ENCODE peak calls at places on chromosomes 5 and 9, in six cellular contexts. One of them, this sample, is unnamed. For H3K4me1 and H3K36me3, the result is how much of the 10 kb centered on the place peaks cover.

GRCh38 chr5:59125961-59126360 is 543.1 kb downstream of the RAB3C start:
- DNase-seq in neural progenitor cell: no peak
- DNase-seq in mammary epithelial cell: no peak
- DNase-seq in colonic mucosa: no peak
- DNase-seq in PC-3: no peak
- DNase-seq in ascending aorta: no peak
- DNase-seq in this sample: no peak

GRCh38 chr5:100772011-100772410 is 131.1 kb downstream of the ST8SIA4 start:
- DNase-seq in colonic mucosa: no peak
- DNase-seq in ascending aorta: no peak
- DNase-seq in PC-3: no peak
- DNase-seq in mammary epithelial cell: no peak
- DNase-seq in neural progenitor cell: no peak
- DNase-seq in this sample: no peak

GRCh38 chr5:60687927-60688720 is 11.8 kb downstream of the DEPDC1B start:
- DNase-seq in mammary epithelial cell: peak
- DNase-seq in ascending aorta: no peak
- DNase-seq in colonic mucosa: no peak
- DNase-seq in neural progenitor cell: peak
- DNase-seq in PC-3: peak
- DNase-seq in this sample: peak

GRCh38 chr9:4102078-4102477 is 197.8 kb downstream of the GLIS3 start:
- DNase-seq in ascending aorta: no peak
- DNase-seq in colonic mucosa: no peak
- DNase-seq in PC-3: no peak
- DNase-seq in mammary epithelial cell: no peak
- DNase-seq in neural progenitor cell: no peak
- DNase-seq in this sample: no peak

GRCh38 chr5:14138608-14139540 is 4.3 kb upstream of the TRIO start:
- DNase-seq in mammary epithelial cell: no peak
- DNase-seq in neural progenitor cell: no peak
- DNase-seq in PC-3: no peak
- DNase-seq in ascending aorta: peak
- DNase-seq in colonic mucosa: no peak
- DNase-seq in this sample: no peak

GRCh38 chr5:38101897-38102296 is 156.5 kb upstream of the EGFLAM start:
- DNase-seq in neural progenitor cell: no peak
- DNase-seq in PC-3: no peak
- DNase-seq in colonic mucosa: no peak
- DNase-seq in mammary epithelial cell: no peak
- DNase-seq in ascending aorta: no peak
- DNase-seq in this sample: no peak

GRCh38 chr5:9712506-9713285 is 82.5 kb upstream of the TAS2R1 start:
- DNase-seq in colonic mucosa: no peak
- DNase-seq in neural progenitor cell: no peak
- DNase-seq in mammary epithelial cell: peak
- DNase-seq in PC-3: peak
- DNase-seq in ascending aorta: no peak
- DNase-seq in this sample: peak

GRCh38 chr5:1701884-1702283 is 97.8 kb downstream of the MRPL36 start:
- DNase-seq in mammary epithelial cell: no peak
- DNase-seq in PC-3: no peak
- DNase-seq in neural progenitor cell: no peak
- DNase-seq in ascending aorta: no peak
- DNase-seq in colonic mucosa: no peak
- DNase-seq in this sample: no peak

GRCh38 chr5:159458217-159458711 is 128.0 kb upstream of the IL12B start:
- DNase-seq in colonic mucosa: no peak
- DNase-seq in neural progenitor cell: no peak
- DNase-seq in PC-3: no peak
- DNase-seq in ascending aorta: no peak
- DNase-seq in mammary epithelial cell: no peak
- DNase-seq in this sample: no peak

GRCh38 chr9:33458444-33458843 is 11.1 kb upstream of the AQP3 start:
- DNase-seq in neural progenitor cell: no peak
- DNase-seq in ascending aorta: no peak
- DNase-seq in mammary epithelial cell: peak
- DNase-seq in colonic mucosa: no peak
- DNase-seq in PC-3: peak
- DNase-seq in this sample: peak

GRCh38 chr9:94945191-94946144 is 219.0 kb downstream of the AOPEP start:
- DNase-seq in mammary epithelial cell: peak
- DNase-seq in neural progenitor cell: no peak
- DNase-seq in PC-3: peak
- DNase-seq in ascending aorta: peak
- DNase-seq in colonic mucosa: no peak
- DNase-seq in this sample: no peak

GRCh38 chr5:173984218-173984617 is 4.8 kb upstream of the C5orf47 start:
- DNase-seq in PC-3: peak
- DNase-seq in neural progenitor cell: peak
- DNase-seq in ascending aorta: no peak
- DNase-seq in mammary epithelial cell: no peak
- DNase-seq in colonic mucosa: no peak
- DNase-seq in this sample: peak

GRCh38 chr5:177169271-177169670 is 35.7 kb downstream of the NSD1 start:
- DNase-seq in PC-3: no peak
- DNase-seq in colonic mucosa: no peak
- DNase-seq in mammary epithelial cell: no peak
- DNase-seq in neural progenitor cell: no peak
- DNase-seq in ascending aorta: no peak
- DNase-seq in this sample: no peak

GRCh38 chr9:3830296-3830695 is 304.5 kb upstream of the RFX3 start:
- DNase-seq in PC-3: peak
- DNase-seq in neural progenitor cell: peak
- DNase-seq in mammary epithelial cell: no peak
- DNase-seq in ascending aorta: no peak
- DNase-seq in colonic mucosa: no peak
- DNase-seq in this sample: no peak

GRCh38 chr5:126339215-126339805 is 83.9 kb upstream of the GRAMD2B start:
- DNase-seq in ascending aorta: no peak
- DNase-seq in colonic mucosa: peak
- DNase-seq in mammary epithelial cell: peak
- DNase-seq in PC-3: peak
- DNase-seq in neural progenitor cell: peak
- DNase-seq in this sample: peak

GRCh38 chr5:6683241-6683640 is 30.0 kb upstream of the TENT4A start:
- DNase-seq in colonic mucosa: no peak
- DNase-seq in PC-3: no peak
- DNase-seq in ascending aorta: no peak
- DNase-seq in mammary epithelial cell: no peak
- DNase-seq in neural progenitor cell: no peak
- DNase-seq in this sample: no peak

GRCh38 chr5:150301901-150302300 is 804 bp downstream of the ARSI start:
- DNase-seq in ascending aorta: no peak
- DNase-seq in neural progenitor cell: peak
- DNase-seq in PC-3: no peak
- DNase-seq in colonic mucosa: no peak
- DNase-seq in mammary epithelial cell: no peak
- DNase-seq in this sample: no peak

GRCh38 chr9:121736147-121736721 is 84.8 kb downstream of the DAB2IP start:
- DNase-seq in PC-3: no peak
- DNase-seq in colonic mucosa: peak
- DNase-seq in mammary epithelial cell: no peak
- DNase-seq in neural progenitor cell: peak
- DNase-seq in ascending aorta: peak
- DNase-seq in this sample: peak

GRCh38 chr9:128819716-128820664 is 1.7 kb downstream of the ENDOG start:
- DNase-seq in neural progenitor cell: peak
- DNase-seq in PC-3: peak
- DNase-seq in colonic mucosa: peak
- DNase-seq in mammary epithelial cell: no peak
- DNase-seq in ascending aorta: no peak
- DNase-seq in this sample: no peak

GRCh38 chr5:52668544-52669185 is 119.1 kb upstream of the ITGA1 start:
- DNase-seq in ascending aorta: no peak
- DNase-seq in mammary epithelial cell: no peak
- DNase-seq in neural progenitor cell: no peak
- DNase-seq in PC-3: no peak
- DNase-seq in colonic mucosa: no peak
- DNase-seq in this sample: no peak

GRCh38 chr5:155839251-155840037 is 487.5 kb upstream of the SGCD start:
- DNase-seq in mammary epithelial cell: no peak
- DNase-seq in ascending aorta: no peak
- DNase-seq in neural progenitor cell: peak
- DNase-seq in colonic mucosa: no peak
- DNase-seq in PC-3: no peak
- DNase-seq in this sample: peak

GRCh38 chr9:2012347-2012746 is 2.8 kb upstream of the SMARCA2 start:
- DNase-seq in PC-3: no peak
- DNase-seq in neural progenitor cell: no peak
- DNase-seq in ascending aorta: no peak
- DNase-seq in colonic mucosa: no peak
- DNase-seq in mammary epithelial cell: no peak
- DNase-seq in this sample: no peak

GRCh38 chr5:77876862-77877502 is 100.8 kb upstream of the TBCA start:
- DNase-seq in ascending aorta: no peak
- DNase-seq in colonic mucosa: no peak
- DNase-seq in PC-3: no peak
- DNase-seq in neural progenitor cell: no peak
- DNase-seq in mammary epithelial cell: no peak
- DNase-seq in this sample: no peak

GRCh38 chr9:124010665-124011321 is 775 bp upstream of the LHX2 start:
- DNase-seq in mammary epithelial cell: no peak
- DNase-seq in ascending aorta: no peak
- DNase-seq in PC-3: peak
- DNase-seq in colonic mucosa: no peak
- DNase-seq in neural progenitor cell: peak
- DNase-seq in this sample: peak

GRCh38 chr9:127844821-127845359 is 9.6 kb downstream of the ENG start:
- DNase-seq in PC-3: no peak
- DNase-seq in ascending aorta: no peak
- DNase-seq in neural progenitor cell: no peak
- DNase-seq in colonic mucosa: no peak
- DNase-seq in mammary epithelial cell: no peak
- DNase-seq in this sample: no peak

GRCh38 chr9:78358329-78359051 is 61.6 kb downstream of the PSAT1 start:
- DNase-seq in PC-3: no peak
- DNase-seq in neural progenitor cell: no peak
- DNase-seq in colonic mucosa: no peak
- DNase-seq in mammary epithelial cell: peak
- DNase-seq in ascending aorta: no peak
- DNase-seq in this sample: no peak

GRCh38 chr9:107465467-107466451 is 23.8 kb downstream of the KLF4 start:
- DNase-seq in neural progenitor cell: peak
- DNase-seq in PC-3: peak
- DNase-seq in ascending aorta: peak
- DNase-seq in mammary epithelial cell: peak
- DNase-seq in colonic mucosa: peak
- DNase-seq in this sample: no peak

GRCh38 chr5:61307611-61308010 is 24.4 kb upstream of the ZSWIM6 start:
- DNase-seq in PC-3: no peak
- DNase-seq in neural progenitor cell: no peak
- DNase-seq in colonic mucosa: no peak
- DNase-seq in ascending aorta: no peak
- DNase-seq in mammary epithelial cell: no peak
- DNase-seq in this sample: no peak

GRCh38 chr9:121972501-121972981 is 120.6 kb downstream of the TTLL11 start:
- DNase-seq in PC-3: peak
- DNase-seq in neural progenitor cell: no peak
- DNase-seq in mammary epithelial cell: peak
- DNase-seq in colonic mucosa: peak
- DNase-seq in ascending aorta: peak
- DNase-seq in this sample: no peak

GRCh38 chr9:83383034-83383433 is 155.2 kb downstream of the FRMD3 start:
- DNase-seq in ascending aorta: no peak
- DNase-seq in neural progenitor cell: no peak
- DNase-seq in PC-3: no peak
- DNase-seq in mammary epithelial cell: no peak
- DNase-seq in colonic mucosa: no peak
- DNase-seq in this sample: no peak

GRCh38 chr5:92599217-92599810 is 981.7 kb downstream of the NR2F1-AS1 start:
- DNase-seq in neural progenitor cell: no peak
- DNase-seq in PC-3: no peak
- DNase-seq in mammary epithelial cell: no peak
- DNase-seq in colonic mucosa: no peak
- DNase-seq in ascending aorta: no peak
- DNase-seq in this sample: no peak

GRCh38 chr5:92594031-92594430 is 987.0 kb downstream of the NR2F1-AS1 start:
- DNase-seq in mammary epithelial cell: no peak
- DNase-seq in ascending aorta: no peak
- DNase-seq in PC-3: no peak
- DNase-seq in neural progenitor cell: peak
- DNase-seq in colonic mucosa: no peak
- DNase-seq in this sample: no peak
- H3K4me1 ChIP-seq in mammary epithelial cell: under half
- H3K4me1 ChIP-seq in ascending aorta: under half
- H3K4me1 ChIP-seq in PC-3: under half
- H3K4me1 ChIP-seq in neural progenitor cell: under half
- H3K4me1 ChIP-seq in colonic mucosa: under half
- H3K4me1 ChIP-seq in this sample: under half

DNA sequence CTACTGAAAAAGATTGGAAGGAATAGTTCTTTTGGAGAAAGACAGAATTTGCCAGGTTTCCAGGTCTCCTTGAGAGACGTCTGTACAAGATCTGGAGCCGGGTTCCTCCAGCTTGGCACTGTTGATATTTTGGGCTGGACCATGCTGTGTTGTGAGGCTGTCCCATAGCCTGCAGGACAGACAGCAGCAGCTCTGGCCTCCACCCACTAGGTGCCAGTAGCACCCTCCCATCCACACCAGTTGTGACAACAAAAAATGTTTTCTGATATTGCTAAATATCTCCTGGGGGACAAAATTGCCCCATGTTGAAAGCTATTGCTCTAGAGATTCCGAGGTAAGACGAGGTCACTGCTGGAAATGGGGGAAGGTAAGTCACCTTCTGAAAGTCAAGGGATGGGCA is 287.7 kb upstream of the DAP start:
- DNase-seq in neural progenitor cell: no peak
- DNase-seq in ascending aorta: no peak
- DNase-seq in PC-3: peak
- DNase-seq in mammary epithelial cell: no peak
- DNase-seq in colonic mucosa: no peak
- DNase-seq in this sample: peak
- TF ChIP-seq CTCF in neural progenitor cell: peak
- TF ChIP-seq CTCF in ascending aorta: no peak
- TF ChIP-seq CTCF in PC-3: peak
- TF ChIP-seq CTCF in mammary epithelial cell: no peak
- TF ChIP-seq CTCF in colonic mucosa: no peak
- TF ChIP-seq CTCF in this sample: peak

GRCh38 chr9:14146201-14146890 is 167.6 kb downstream of the NFIB start:
- DNase-seq in mammary epithelial cell: no peak
- DNase-seq in colonic mucosa: no peak
- DNase-seq in neural progenitor cell: no peak
- DNase-seq in ascending aorta: no peak
- DNase-seq in PC-3: no peak
- DNase-seq in this sample: no peak
- H3K36me3 ChIP-seq in mammary epithelial cell: under half
- H3K36me3 ChIP-seq in colonic mucosa: under half
- H3K36me3 ChIP-seq in neural progenitor cell: under half
- H3K36me3 ChIP-seq in ascending aorta: under half
- H3K36me3 ChIP-seq in PC-3: under half
- H3K36me3 ChIP-seq in this sample: under half

DNA sequence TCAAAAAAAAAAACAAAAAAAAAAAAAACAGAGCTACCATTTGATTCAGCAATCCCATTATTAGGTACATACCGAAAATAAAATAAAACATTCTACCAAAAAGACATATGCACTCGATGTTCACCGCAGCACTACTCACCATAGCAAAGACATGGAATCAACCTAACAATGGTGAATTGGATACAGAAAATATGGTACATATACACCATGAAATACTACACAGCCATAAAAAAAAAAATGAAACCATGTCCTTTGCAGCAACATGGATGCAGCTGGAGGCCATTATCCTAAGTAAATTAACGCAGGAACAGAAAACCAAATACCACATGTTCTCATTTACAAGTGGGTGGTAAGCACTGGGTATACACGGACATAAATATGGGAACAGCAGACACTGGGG is 21.3 kb downstream of the MRPS27 start:
- DNase-seq in ascending aorta: no peak
- DNase-seq in colonic mucosa: no peak
- DNase-seq in PC-3: no peak
- DNase-seq in neural progenitor cell: no peak
- DNase-seq in mammary epithelial cell: no peak
- DNase-seq in this sample: no peak
- H3K4me1 ChIP-seq in ascending aorta: under half
- H3K4me1 ChIP-seq in colonic mucosa: under half
- H3K4me1 ChIP-seq in PC-3: under half
- H3K4me1 ChIP-seq in neural progenitor cell: under half
- H3K4me1 ChIP-seq in mammary epithelial cell: under half
- H3K4me1 ChIP-seq in this sample: under half

This sample was measured in Caco-2.